ENCODE peak calls at places on chromosome 20, in ten cellular contexts. O is HFF-Myc, F is RWPE1, L is OCI-LY7, B is WTC11, X is cardiac muscle cell, D is fibroblast of lung, N is AG10803, V is transverse colon, P is Peyer's patch. T is an unnamed sample.

GRCh38 chr20:49989234-49990065 is 6.7 kb downstream of the SNAI1 start:
- DNase-seq in F (no peak), X (no peak), B (peak; percentile 33), L (no peak), D (peak; percentile 78), V (peak; percentile 27), P (no peak), O (peak; percentile 81), N (peak; percentile 93), T (no peak)

GRCh38 chr20:10171864-10172751 is 46.5 kb upstream of the SNAP25 start:
- DNase-seq in D (peak; percentile 58), B (peak; percentile 51), V (peak; percentile 22), F (peak; percentile 41), P (no peak), L (no peak), O (peak; percentile 10), X (peak; percentile 45), N (peak; percentile 5), T (peak; percentile 72)

GRCh38 chr20:45934046-45934586 is 367 bp upstream of the PCIF1 start:
- DNase-seq in N (no peak), V (peak; percentile 59), F (peak; percentile 48), D (peak; percentile 51), X (peak; percentile 68), B (peak; percentile 63), L (peak; percentile 76), P (peak; percentile 62), O (no peak), T (peak; percentile 58)

GRCh38 chr20:4083103-4083864 is 67.9 kb upstream of the RNF24 start:
- DNase-seq in O (no peak), B (no peak), F (no peak), V (no peak), N (peak; percentile 29), D (no peak), L (no peak), X (no peak), P (no peak), T (no peak)

GRCh38 chr20:33686984-33687366 is 790 bp upstream of the E2F1 start:
- DNase-seq in N (no peak), O (no peak), V (no peak), L (no peak), X (no peak), P (no peak), F (no peak), D (no peak), B (no peak), T (no peak)

GRCh38 chr20:62710221-62710885 is 1.7 kb downstream of the NTSR1 start:
- DNase-seq in D (no peak), N (no peak), V (no peak), F (no peak), P (no peak), B (no peak), L (no peak), X (no peak), O (no peak), T (no peak)

GRCh38 chr20:3115190-3116107 is 30.9 kb upstream of the AVP start:
- DNase-seq in P (no peak), B (peak; percentile 63), V (no peak), L (peak; percentile 53), O (no peak), D (peak; percentile 57), F (peak; percentile 88), X (peak; percentile 68), N (peak; percentile 59), T (peak; percentile 24)

GRCh38 chr20:31915491-31916280 is 36.2 kb downstream of the PDRG1 start:
- DNase-seq in L (no peak), D (no peak), V (no peak), O (no peak), N (no peak), P (no peak), F (no peak), B (no peak), X (no peak), T (no peak)

GRCh38 chr20:29319725-29320124 is 1937.7 kb upstream of the DEFB115 start:
- DNase-seq in L (no peak), B (no peak), P (no peak), D (no peak), F (no peak), X (no peak), O (no peak), V (no peak), N (no peak), T (no peak)

GRCh38 chr20:61891916-61892649 is 173.6 kb downstream of the TAF4 start:
- DNase-seq in O (no peak), B (no peak), D (no peak), L (no peak), F (no peak), P (no peak), N (no peak), X (no peak), V (no peak), T (no peak)

GRCh38 chr20:58571942-58572666 is 56.9 kb upstream of the APCDD1L start:
- DNase-seq in N (no peak), L (no peak), O (peak; percentile 22), P (no peak), D (peak; percentile 52), B (no peak), V (no peak), X (no peak), F (no peak), T (no peak)

DNA sequence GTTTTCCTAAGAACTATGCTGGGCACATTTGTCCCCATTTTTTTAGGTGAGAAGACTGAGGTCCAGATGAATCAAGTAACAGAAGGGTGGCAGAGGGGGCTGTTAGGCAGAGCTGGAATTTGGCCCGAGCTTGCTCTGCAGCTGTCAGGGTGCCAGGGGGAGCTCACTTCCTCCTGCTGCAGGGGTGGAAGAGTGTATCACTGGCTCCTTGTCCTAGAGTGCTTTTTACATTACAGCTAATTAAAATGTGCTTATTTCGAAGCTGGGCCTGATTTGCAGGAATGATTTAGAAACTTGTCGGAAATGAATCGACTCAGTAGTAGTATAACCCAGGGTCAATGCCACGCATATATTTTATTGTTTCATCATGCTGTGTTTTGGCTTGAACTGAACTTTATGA is 11.1 kb downstream of the TOX2 start:
- DNase-seq in B (no peak), X (no peak), O (no peak), V (peak; percentile 40), F (no peak), P (no peak), N (peak; percentile 64), L (no peak), D (peak; percentile 66), T (peak; percentile 46)
- TF ChIP-seq CTCF in B (no peak), X (peak; percentile 13), O (no peak), V (no peak), F (no peak), P (no peak), N (no peak), L (no peak), D (peak; percentile 3), T (no peak)

DNA sequence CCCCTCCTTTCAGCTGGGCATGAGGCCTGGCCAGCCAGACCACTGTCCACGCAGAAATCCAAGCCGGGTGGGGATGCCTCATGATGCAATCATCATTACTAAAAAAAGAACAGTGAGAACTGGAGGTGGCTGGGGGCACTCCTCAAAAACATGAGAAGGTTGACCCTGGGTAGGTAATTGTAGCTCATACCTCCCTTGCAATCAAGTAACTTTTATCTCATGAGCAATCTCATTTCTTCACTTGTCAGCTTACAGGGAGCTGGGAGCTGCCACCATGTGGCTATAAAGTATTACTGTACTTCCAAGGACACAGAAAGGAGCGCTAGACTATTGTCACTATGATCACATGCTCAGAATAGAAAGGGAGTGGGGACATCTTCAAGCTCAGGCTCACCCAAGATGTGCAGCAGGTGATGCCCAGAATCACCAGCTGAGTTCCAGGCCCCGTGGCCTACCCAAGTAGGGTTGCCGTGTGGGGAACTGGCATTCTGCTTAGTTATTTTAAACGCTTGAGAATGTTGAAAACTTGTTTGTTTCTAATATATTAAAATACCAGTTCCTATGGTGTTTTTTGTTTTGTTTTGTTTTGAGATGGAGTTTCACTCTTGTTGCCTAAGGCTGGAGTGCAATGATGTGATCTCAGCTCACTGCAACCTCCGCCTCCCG is 3.0 kb upstream of the CDH26 start:
- DNase-seq in F (peak; percentile 39), O (no peak), L (peak; percentile 48), B (no peak), N (peak; percentile 35), D (peak; percentile 14), P (no peak), X (no peak), V (no peak), T (peak; percentile 41)
- TF ChIP-seq CTCF in F (peak; percentile 26), O (no peak), L (peak; percentile 66), B (no peak), N (peak; percentile 52), D (peak; percentile 33), P (peak; percentile 22), X (no peak), V (peak; percentile 14), T (peak; percentile 40)

GRCh38 chr20:19786311-19786710 is 28.3 kb downstream of the RIN2 start:
- DNase-seq in D (peak; percentile 90), P (no peak), N (peak; percentile 98), F (peak; percentile 51), O (peak; percentile 79), X (no peak), V (peak; percentile 59), L (no peak), B (peak; percentile 27), T (no peak)

GRCh38 chr20:19789446-19789845 is 31.4 kb downstream of the RIN2 start:
- DNase-seq in O (no peak), F (no peak), V (no peak), X (no peak), N (no peak), B (no peak), P (no peak), L (no peak), D (no peak), T (no peak)

GRCh38 chr20:19787366-19787765 is 29.3 kb downstream of the RIN2 start:
- DNase-seq in D (no peak), L (no peak), O (no peak), P (no peak), V (no peak), F (no peak), B (no peak), X (no peak), N (peak; percentile 65), T (no peak)

GRCh38 chr20:19791887-19792286 is 33.8 kb downstream of the RIN2 start:
- DNase-seq in P (no peak), O (no peak), N (no peak), V (no peak), F (no peak), L (no peak), X (no peak), D (no peak), B (no peak), T (no peak)

GRCh38 chr20:19789009-19789408 is 31.0 kb downstream of the RIN2 start:
- DNase-seq in V (no peak), B (no peak), O (no peak), X (no peak), F (no peak), N (no peak), L (no peak), D (no peak), P (no peak), T (no peak)
- TF ChIP-seq CTCF in V (no peak), B (peak; percentile 3), O (no peak), X (no peak), F (no peak), N (no peak), L (peak; percentile 45), D (no peak), P (no peak), T (no peak)

DNA sequence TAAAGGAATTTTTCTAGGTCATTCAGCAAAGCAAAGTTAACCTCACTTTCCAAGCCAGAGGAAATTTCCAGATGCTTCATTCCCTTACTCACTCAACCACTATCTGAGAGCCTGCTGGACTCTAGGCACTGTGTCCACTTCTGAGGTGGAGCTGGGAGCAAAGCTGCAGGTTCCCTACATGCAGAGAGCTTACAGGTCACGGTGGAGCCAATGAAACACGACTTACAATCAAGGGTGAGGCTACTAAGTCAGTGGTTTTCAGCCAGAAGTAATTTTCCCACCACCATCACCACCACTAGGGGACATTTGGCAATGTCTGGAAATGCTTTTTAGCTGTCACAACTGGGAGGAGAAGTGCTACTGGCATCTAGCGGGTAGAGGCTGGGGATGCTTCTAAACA is 34.5 kb upstream of the TSHZ2 start:
- DNase-seq in B (no peak), F (no peak), L (no peak), O (no peak), X (no peak), N (peak; percentile 27), V (no peak), D (no peak), P (no peak), T (no peak)
- TF ChIP-seq CTCF in B (no peak), F (no peak), L (peak; percentile 38), O (no peak), X (peak; percentile 8), N (peak; percentile 32), V (no peak), D (no peak), P (no peak), T (peak; percentile 12)